ENCODE peak calls at places on chromosomes 1 and 21, in four cellular contexts. W is HepG2, I is H1, Q is GM12892. P is an unnamed sample.

GRCh38 chr1:41347276-41347675 is 14.0 kb upstream of the FOXO6 start:
- DNase-seq in W (no peak), I (peak), Q (no peak), P (no peak)

GRCh38 chr1:72119491-72119890 is 162.8 kb downstream of the NEGR1 start:
- DNase-seq in W (no peak), I (no peak), Q (no peak), P (no peak)

GRCh38 chr21:45453308-45453950 is 48.5 kb downstream of the COL18A1 start:
- DNase-seq in W (no peak), I (no peak), Q (no peak), P (no peak)

GRCh38 chr1:180151508-180151907 is 3.2 kb upstream of the QSOX1 start:
- DNase-seq in W (no peak), I (no peak), Q (no peak), P (no peak)

GRCh38 chr1:229027622-229028182 is 243.2 kb upstream of the RAB4A start:
- DNase-seq in W (peak), I (no peak), Q (no peak), P (no peak)

GRCh38 chr1:163195728-163196448 is 6.8 kb downstream of the RGS5 start:
- DNase-seq in W (no peak), I (no peak), Q (no peak), P (no peak)

GRCh38 chr1:109969430-109969829 is 15.1 kb upstream of the AHCYL1 start:
- DNase-seq in W (no peak), I (no peak), Q (no peak), P (no peak)

GRCh38 chr1:30397576-30397975 is 325.8 kb downstream of the MATN1 start:
- DNase-seq in W (no peak), I (no peak), Q (no peak), P (no peak)

GRCh38 chr21:41775152-41775472 is 8.3 kb upstream of the RIPK4 start:
- DNase-seq in W (no peak), I (no peak), Q (no peak), P (no peak)

GRCh38 chr1:8032351-8032750 is 6.2 kb upstream of the ERRFI1 start:
- DNase-seq in W (no peak), I (no peak), Q (no peak), P (no peak)

GRCh38 chr1:64251971-64252370 is 48.5 kb downstream of the UBE2U start:
- DNase-seq in W (no peak), I (no peak), Q (no peak), P (no peak)

GRCh38 chr21:15132781-15133180 is 68.0 kb upstream of the NRIP1 start:
- DNase-seq in W (no peak), I (no peak), Q (no peak), P (no peak)

GRCh38 chr21:21183092-21183491 is 184.9 kb downstream of the NCAM2 start:
- DNase-seq in W (no peak), I (no peak), Q (no peak), P (no peak)

GRCh38 chr1:235996048-235996785 is 68.7 kb downstream of the NID1 start:
- DNase-seq in W (no peak), I (no peak), Q (peak), P (no peak)

GRCh38 chr1:80778094-80778840 is 1022.5 kb upstream of the ADGRL2 start:
- DNase-seq in W (no peak), I (no peak), Q (no peak), P (no peak)

GRCh38 chr1:221772107-221772506 is 30.2 kb upstream of the DUSP10 start:
- DNase-seq in W (no peak), I (no peak), Q (no peak), P (no peak)

GRCh38 chr1:155929057-155929456 is 5.2 kb downstream of the KHDC4 start:
- DNase-seq in W (no peak), I (no peak), Q (no peak), P (no peak)

GRCh38 chr21:45102391-45102932 is 28.1 kb downstream of the ADARB1 start:
- DNase-seq in W (no peak), I (no peak), Q (no peak), P (no peak)

DNA sequence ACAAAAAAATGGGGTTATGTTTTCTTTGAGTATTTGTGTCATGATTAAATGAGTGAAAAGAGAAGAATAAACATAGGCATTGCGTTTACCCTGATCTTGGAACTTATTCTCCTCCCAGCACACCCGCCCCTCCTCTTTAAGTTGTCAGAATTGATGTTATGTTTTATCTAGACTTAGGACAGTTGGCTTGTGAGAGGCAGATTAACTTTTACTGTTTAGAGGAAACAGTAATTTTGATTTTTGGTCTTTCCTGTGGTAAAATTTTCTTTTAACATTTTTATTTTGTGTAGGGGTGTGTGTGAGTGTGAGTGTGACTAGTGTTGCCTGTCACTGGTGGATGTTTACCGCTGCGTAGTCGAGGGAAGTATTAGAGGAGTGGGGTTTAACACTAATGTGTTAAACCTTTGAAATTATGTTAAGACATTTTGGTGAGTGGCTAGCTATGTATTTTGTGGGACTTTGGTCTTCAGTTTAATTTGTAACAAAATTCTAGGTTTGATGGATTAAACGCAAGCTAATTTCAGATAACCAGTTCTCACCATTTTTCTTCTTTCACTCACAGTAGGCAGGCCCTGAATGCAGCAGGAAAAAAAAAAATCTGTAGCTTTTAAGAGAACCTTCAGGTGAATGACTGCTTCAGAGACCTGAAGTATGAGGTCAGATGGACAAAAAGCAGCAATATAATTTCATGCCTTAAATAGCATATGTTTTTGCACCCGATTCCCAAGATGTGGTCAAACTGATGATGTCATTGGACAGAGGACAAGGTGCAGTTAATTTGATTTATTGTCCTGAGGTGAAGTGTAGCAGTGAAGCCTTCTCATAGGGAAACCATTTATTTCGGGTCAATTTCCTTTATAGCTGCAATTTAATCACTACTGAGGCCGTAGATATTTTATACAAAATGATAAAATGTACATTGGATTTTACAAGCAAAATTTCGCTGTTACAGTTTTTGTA is 2.7 kb downstream of the POU2F1 start:
- DNase-seq in W (no peak), I (no peak), Q (no peak), P (no peak)
- TF ChIP-seq TAF1 in W (no peak), I (no peak), Q (no peak), P (no peak)

GRCh38 chr1:246617768-246618167 is 51.5 kb downstream of the CNST start:
- DNase-seq in W (no peak), I (no peak), Q (no peak), P (no peak)
- TF ChIP-seq POLR2A in W (no peak), I (no peak), Q (no peak), P (no peak)

DNA sequence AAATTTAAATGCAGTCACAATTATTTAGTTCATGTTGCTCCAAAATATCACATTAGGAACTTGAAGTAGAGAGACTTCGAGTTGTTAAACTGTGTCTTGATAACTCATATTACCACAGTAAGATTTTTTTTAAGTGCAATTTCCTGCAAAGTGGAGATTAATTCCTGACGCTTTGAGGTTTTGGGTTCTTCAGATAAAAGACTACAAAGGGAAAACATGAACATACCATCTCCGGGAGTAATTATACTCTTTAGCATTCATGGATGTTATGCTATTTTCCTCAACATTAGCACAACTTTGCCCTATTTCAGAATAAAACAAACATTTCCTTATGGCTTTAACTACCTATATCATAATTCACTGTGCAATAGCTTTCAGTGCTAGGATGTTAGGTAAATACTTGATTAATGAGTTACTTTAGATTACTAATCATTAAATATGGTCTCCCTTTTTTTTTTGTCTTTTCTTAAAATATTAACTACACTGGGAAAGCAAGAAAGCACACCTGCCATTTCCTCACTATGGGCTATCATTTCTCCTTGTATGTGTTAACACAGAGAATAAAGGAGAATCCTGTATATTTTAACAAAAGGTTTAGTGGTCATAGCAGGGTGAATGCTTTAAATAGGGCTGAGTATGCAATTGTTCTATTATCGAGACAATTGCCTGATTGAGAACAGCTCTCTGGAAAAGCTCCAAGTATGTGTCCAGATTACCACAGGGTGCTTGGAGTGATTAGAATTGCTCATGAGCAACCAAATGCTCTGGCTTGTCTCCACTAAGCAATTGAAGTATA is 252.5 kb upstream of the C1orf105 start:
- DNase-seq in W (no peak), I (no peak), Q (no peak), P (no peak)
- TF ChIP-seq TAF1 in W (no peak), I (no peak), Q (no peak), P (no peak)

DNA sequence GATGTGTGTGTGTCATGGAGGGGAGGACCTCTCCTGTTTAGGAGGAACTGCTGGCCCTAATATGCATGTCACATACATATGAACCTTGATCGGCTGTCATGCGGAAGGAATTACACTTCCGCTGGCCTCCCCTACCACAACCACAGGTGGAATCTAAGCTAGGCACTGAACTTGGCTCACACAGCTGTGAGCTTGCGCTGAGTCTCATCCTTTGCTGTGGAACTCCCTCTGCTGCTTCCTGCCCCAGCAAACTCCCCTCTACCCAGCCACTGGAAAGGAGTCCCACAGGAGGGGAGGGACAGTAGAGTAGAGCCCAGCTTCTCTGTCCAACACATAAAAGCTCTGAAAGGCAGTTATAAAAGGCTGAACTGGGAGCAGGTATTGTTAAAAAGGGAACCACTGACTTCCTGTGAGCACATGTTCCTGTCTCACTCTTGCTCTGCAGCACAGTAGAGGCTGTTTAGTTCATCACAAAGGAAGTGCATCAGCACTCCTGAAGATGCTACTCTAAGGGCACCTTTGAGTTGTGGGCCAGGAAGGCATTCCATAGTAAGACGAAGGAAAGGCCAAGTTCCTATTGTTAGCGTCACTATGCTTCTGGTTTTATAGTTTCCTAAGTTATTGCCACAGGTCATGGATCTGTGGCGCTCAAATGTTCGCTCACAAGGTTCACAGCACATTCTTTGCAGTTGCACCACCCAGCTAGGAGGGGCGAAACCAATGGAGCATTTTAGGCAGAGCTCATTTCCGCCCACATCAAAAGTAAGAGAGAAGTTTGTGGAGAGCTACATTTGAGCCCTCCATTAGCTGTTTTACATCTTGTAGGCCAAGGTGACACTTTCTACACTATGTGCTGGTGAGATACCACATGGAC is 17.7 kb upstream of the PTPRC start:
- DNase-seq in W (no peak), I (no peak), Q (no peak), P (no peak)
- TF ChIP-seq POLR2A in W (no peak), I (no peak), Q (peak), P (peak)

GRCh38 chr1:84959294-84959693 is 37.6 kb downstream of the MCOLN2 start:
- DNase-seq in W (no peak), I (no peak), Q (no peak), P (no peak)

GRCh38 chr1:84963021-84963420 is 33.9 kb downstream of the MCOLN2 start:
- DNase-seq in W (no peak), I (no peak), Q (no peak), P (no peak)

GRCh38 chr1:84961316-84961715 is 35.6 kb downstream of the MCOLN2 start:
- DNase-seq in W (no peak), I (no peak), Q (no peak), P (no peak)

GRCh38 chr1:84957956-84958355 is 39.0 kb downstream of the MCOLN2 start:
- DNase-seq in W (no peak), I (no peak), Q (no peak), P (no peak)

GRCh38 chr1:84960371-84960770 is 36.5 kb downstream of the MCOLN2 start:
- DNase-seq in W (peak), I (no peak), Q (no peak), P (no peak)
- TF ChIP-seq TAF1 in W (no peak), I (no peak), Q (no peak), P (no peak)

DNA sequence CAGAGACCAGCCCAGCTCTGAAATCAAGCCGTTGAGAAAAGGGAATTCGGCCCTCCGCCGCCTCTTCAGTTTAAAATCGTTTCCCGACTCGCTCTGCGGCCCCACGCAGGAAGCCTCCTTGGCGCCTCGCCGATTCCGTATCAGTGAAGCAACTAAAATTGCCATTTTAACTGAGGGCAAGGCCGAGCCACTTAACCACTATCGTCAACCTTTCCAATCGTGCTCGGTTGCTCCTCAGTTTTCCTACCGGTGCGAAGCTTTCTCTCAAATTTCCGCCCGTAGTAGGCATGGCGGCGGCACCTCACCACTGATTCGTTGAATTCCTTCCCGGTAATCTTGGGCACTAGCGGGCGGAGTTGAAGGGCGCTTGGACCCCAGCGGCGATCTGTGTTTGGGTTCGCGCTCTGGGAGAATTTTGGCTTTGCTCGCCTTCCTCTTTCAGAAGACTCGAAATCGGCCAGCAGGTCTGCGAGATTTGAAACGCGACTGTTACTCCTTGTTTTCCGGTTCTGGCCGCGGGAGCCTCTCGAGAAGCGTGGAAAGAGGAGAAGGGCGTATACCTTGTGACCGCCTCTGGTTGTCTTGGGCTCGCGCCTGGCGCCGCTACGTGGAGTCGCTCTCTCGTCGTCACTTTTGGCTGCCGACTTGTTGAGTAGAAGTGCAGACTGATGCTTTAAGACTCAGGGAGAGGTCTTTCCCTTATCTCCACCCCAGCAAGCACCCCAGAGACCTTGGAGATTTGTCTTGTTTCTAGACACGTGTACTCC is at the start of the genes CENPL and DARS2:
- DNase-seq in W (peak), I (peak), Q (peak), P (peak)
- TF ChIP-seq POLR2A in W (peak), I (peak), Q (peak), P (peak)